ENCODE peak calls at places on chromosomes 16 and 17, in five cellular contexts. One of them, this sample, is unnamed.

GRCh38 chr16:19933740-19934139 is 49.1 kb upstream of the GPRC5B start:
- DNase-seq in stomach: no peak
- DNase-seq in breast epithelium: no peak
- DNase-seq in upper lobe of right lung: no peak
- DNase-seq in neural progenitor cell: no peak
- DNase-seq in this sample: no peak

GRCh38 chr17:75430159-75430748 is 24.8 kb upstream of the GRB2 start:
- DNase-seq in stomach: no peak
- DNase-seq in breast epithelium: no peak
- DNase-seq in upper lobe of right lung: no peak
- DNase-seq in neural progenitor cell: peak; percentile 87
- DNase-seq in this sample: peak; percentile 22

GRCh38 chr16:23847938-23848337 is 12.2 kb downstream of the PRKCB start:
- DNase-seq in stomach: no peak
- DNase-seq in breast epithelium: no peak
- DNase-seq in upper lobe of right lung: no peak
- DNase-seq in neural progenitor cell: no peak
- DNase-seq in this sample: no peak

GRCh38 chr17:59888145-59888750 is 4.5 kb downstream of the TUBD1 start:
- DNase-seq in stomach: no peak
- DNase-seq in breast epithelium: no peak
- DNase-seq in upper lobe of right lung: no peak
- DNase-seq in neural progenitor cell: no peak
- DNase-seq in this sample: no peak

GRCh38 chr17:33385713-33386112 is 92.6 kb upstream of the ASIC2 start:
- DNase-seq in stomach: no peak
- DNase-seq in breast epithelium: no peak
- DNase-seq in upper lobe of right lung: no peak
- DNase-seq in neural progenitor cell: no peak
- DNase-seq in this sample: no peak

GRCh38 chr16:14286381-14287230 is 215.5 kb downstream of the MRTFB start:
- DNase-seq in stomach: no peak
- DNase-seq in breast epithelium: no peak
- DNase-seq in upper lobe of right lung: peak; percentile 57
- DNase-seq in neural progenitor cell: peak; percentile 63
- DNase-seq in this sample: no peak

GRCh38 chr16:89112377-89113151 is 18.9 kb downstream of the ACSF3 start:
- DNase-seq in stomach: no peak
- DNase-seq in breast epithelium: no peak
- DNase-seq in upper lobe of right lung: peak; percentile 45
- DNase-seq in neural progenitor cell: no peak
- DNase-seq in this sample: no peak

GRCh38 chr16:58658796-58659211 is 25.8 kb downstream of the SLC38A7 start:
- DNase-seq in stomach: no peak
- DNase-seq in breast epithelium: no peak
- DNase-seq in upper lobe of right lung: no peak
- DNase-seq in neural progenitor cell: no peak
- DNase-seq in this sample: no peak

GRCh38 chr16:49051626-49052025 is 230.0 kb downstream of the CBLN1 start:
- DNase-seq in stomach: no peak
- DNase-seq in breast epithelium: no peak
- DNase-seq in upper lobe of right lung: no peak
- DNase-seq in neural progenitor cell: no peak
- DNase-seq in this sample: no peak

GRCh38 chr16:10112021-10112420 is 70.2 kb downstream of the GRIN2A start:
- DNase-seq in stomach: no peak
- DNase-seq in breast epithelium: no peak
- DNase-seq in upper lobe of right lung: no peak
- DNase-seq in neural progenitor cell: no peak
- DNase-seq in this sample: no peak

GRCh38 chr16:11547517-11547916 is 39.2 kb downstream of the LITAF start:
- DNase-seq in stomach: no peak
- DNase-seq in breast epithelium: peak; percentile 61
- DNase-seq in upper lobe of right lung: no peak
- DNase-seq in neural progenitor cell: no peak
- DNase-seq in this sample: no peak

GRCh38 chr16:84583995-84584394 is 33.9 kb downstream of the COTL1 start:
- DNase-seq in stomach: no peak
- DNase-seq in breast epithelium: no peak
- DNase-seq in upper lobe of right lung: no peak
- DNase-seq in neural progenitor cell: no peak
- DNase-seq in this sample: no peak

GRCh38 chr17:8949061-8949622 is 16.4 kb downstream of the PIK3R5 start:
- DNase-seq in stomach: no peak
- DNase-seq in breast epithelium: no peak
- DNase-seq in upper lobe of right lung: no peak
- DNase-seq in neural progenitor cell: no peak
- DNase-seq in this sample: no peak

GRCh38 chr17:1244606-1245012 is 25.6 kb upstream of the BHLHA9 start:
- DNase-seq in stomach: no peak
- DNase-seq in breast epithelium: no peak
- DNase-seq in upper lobe of right lung: no peak
- DNase-seq in neural progenitor cell: no peak
- DNase-seq in this sample: no peak

GRCh38 chr16:65786916-65787315 is 579.6 kb upstream of the CDH5 start:
- DNase-seq in stomach: no peak
- DNase-seq in breast epithelium: no peak
- DNase-seq in upper lobe of right lung: no peak
- DNase-seq in neural progenitor cell: no peak
- DNase-seq in this sample: no peak

GRCh38 chr16:77450790-77451487 is 16.1 kb upstream of the ADAMTS18 start:
- DNase-seq in stomach: no peak
- DNase-seq in breast epithelium: peak; percentile 26
- DNase-seq in upper lobe of right lung: no peak
- DNase-seq in neural progenitor cell: no peak
- DNase-seq in this sample: peak; percentile 30

GRCh38 chr17:4485676-4486646 is 12.7 kb upstream of the SPNS2 start:
- DNase-seq in stomach: no peak
- DNase-seq in breast epithelium: no peak
- DNase-seq in upper lobe of right lung: no peak
- DNase-seq in neural progenitor cell: no peak
- DNase-seq in this sample: no peak

DNA sequence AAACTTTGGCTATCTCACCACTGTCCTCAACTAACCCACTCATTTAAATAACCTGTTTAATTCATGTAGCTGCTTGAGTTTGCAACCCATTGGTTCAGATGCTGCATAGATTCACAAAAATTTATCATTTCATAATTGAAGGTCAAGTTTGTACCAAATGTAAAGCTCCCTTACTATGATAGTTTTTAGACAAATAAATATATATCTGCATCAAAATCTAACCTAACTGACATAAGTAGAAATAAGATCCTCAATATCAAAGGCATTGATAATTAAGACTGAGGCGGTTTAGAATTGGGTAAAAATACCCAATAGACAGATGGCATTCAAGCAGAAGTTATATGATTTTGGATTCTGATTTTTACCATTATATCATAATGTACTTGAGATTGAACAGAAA is 132.9 kb upstream of the NACA2 start:
- DNase-seq in stomach: no peak
- DNase-seq in breast epithelium: no peak
- DNase-seq in upper lobe of right lung: no peak
- DNase-seq in neural progenitor cell: no peak
- DNase-seq in this sample: no peak
- H3K27ac ChIP-seq in stomach: no peak overlapping the region
- H3K27ac ChIP-seq in breast epithelium: no peak overlapping the region
- H3K27ac ChIP-seq in upper lobe of right lung: no peak overlapping the region
- H3K27ac ChIP-seq in neural progenitor cell: no peak overlapping the region
- H3K27ac ChIP-seq in this sample: no peak overlapping the region

GRCh38 chr17:76498886-76499667 is 2.1 kb downstream of the RHBDF2 start:
- DNase-seq in stomach: no peak
- DNase-seq in breast epithelium: no peak
- DNase-seq in upper lobe of right lung: no peak
- DNase-seq in neural progenitor cell: no peak
- DNase-seq in this sample: peak; percentile 56
- H3K4me3 ChIP-seq in stomach: no peak overlapping the region
- H3K4me3 ChIP-seq in breast epithelium: peak overlapping the region; percentile 71
- H3K4me3 ChIP-seq in upper lobe of right lung: peak overlapping the region; percentile 82
- H3K4me3 ChIP-seq in neural progenitor cell: no peak overlapping the region
- H3K4me3 ChIP-seq in this sample: no peak overlapping the region

GRCh38 chr16:59881366-59881765 is 1147.2 kb upstream of the GOT2 start:
- DNase-seq in stomach: no peak
- DNase-seq in breast epithelium: no peak
- DNase-seq in upper lobe of right lung: no peak
- DNase-seq in neural progenitor cell: peak; percentile 7
- DNase-seq in this sample: no peak

GRCh38 chr16:59887856-59888255 is 1153.7 kb upstream of the GOT2 start:
- DNase-seq in stomach: no peak
- DNase-seq in breast epithelium: no peak
- DNase-seq in upper lobe of right lung: no peak
- DNase-seq in neural progenitor cell: no peak
- DNase-seq in this sample: no peak

GRCh38 chr16:59880626-59881025 is 1146.5 kb upstream of the GOT2 start:
- DNase-seq in stomach: no peak
- DNase-seq in breast epithelium: no peak
- DNase-seq in upper lobe of right lung: no peak
- DNase-seq in neural progenitor cell: no peak
- DNase-seq in this sample: no peak

GRCh38 chr16:59886021-59886420 is 1151.9 kb upstream of the GOT2 start:
- DNase-seq in stomach: no peak
- DNase-seq in breast epithelium: peak; percentile 58
- DNase-seq in upper lobe of right lung: no peak
- DNase-seq in neural progenitor cell: no peak
- DNase-seq in this sample: peak; percentile 33
- H3K9me3 ChIP-seq in stomach: no peaks in the 10 kb centered on the region
- H3K9me3 ChIP-seq in breast epithelium: peaks cover 7% of the 10 kb centered on the region
- H3K9me3 ChIP-seq in upper lobe of right lung: peaks cover 8% of the 10 kb centered on the region
- H3K9me3 ChIP-seq in neural progenitor cell: no peaks in the 10 kb centered on the region
- H3K9me3 ChIP-seq in this sample: no peaks in the 10 kb centered on the region

GRCh38 chr17:82491533-82491932 is 28.0 kb upstream of the FOXK2 start:
- DNase-seq in stomach: no peak
- DNase-seq in breast epithelium: no peak
- DNase-seq in upper lobe of right lung: no peak
- DNase-seq in neural progenitor cell: no peak
- DNase-seq in this sample: no peak

GRCh38 chr17:82491196-82491530 is 28.4 kb upstream of the FOXK2 start:
- DNase-seq in stomach: no peak
- DNase-seq in breast epithelium: no peak
- DNase-seq in upper lobe of right lung: no peak
- DNase-seq in neural progenitor cell: no peak
- DNase-seq in this sample: no peak

GRCh38 chr17:82494236-82495055 is 25.1 kb upstream of the FOXK2 start:
- DNase-seq in stomach: peak; percentile 88
- DNase-seq in breast epithelium: peak; percentile 81
- DNase-seq in upper lobe of right lung: peak; percentile 91
- DNase-seq in neural progenitor cell: peak; percentile 88
- DNase-seq in this sample: peak; percentile 91

GRCh38 chr17:82493517-82493840 is 26.1 kb upstream of the FOXK2 start:
- DNase-seq in stomach: no peak
- DNase-seq in breast epithelium: no peak
- DNase-seq in upper lobe of right lung: no peak
- DNase-seq in neural progenitor cell: no peak
- DNase-seq in this sample: no peak

GRCh38 chr17:82492647-82493516 is 26.6 kb upstream of the FOXK2 start:
- DNase-seq in stomach: no peak
- DNase-seq in breast epithelium: no peak
- DNase-seq in upper lobe of right lung: no peak
- DNase-seq in neural progenitor cell: no peak
- DNase-seq in this sample: no peak
- H3K27ac ChIP-seq in stomach: peak overlapping the region; percentile 28
- H3K27ac ChIP-seq in breast epithelium: no peak overlapping the region
- H3K27ac ChIP-seq in upper lobe of right lung: no peak overlapping the region
- H3K27ac ChIP-seq in neural progenitor cell: no peak overlapping the region
- H3K27ac ChIP-seq in this sample: no peak overlapping the region

GRCh38 chr17:77320046-77320445 is 179.3 kb downstream of the SEC14L1 start:
- DNase-seq in stomach: no peak
- DNase-seq in breast epithelium: no peak
- DNase-seq in upper lobe of right lung: peak; percentile 69
- DNase-seq in neural progenitor cell: no peak
- DNase-seq in this sample: no peak
- H3K4me3 ChIP-seq in stomach: peak overlapping the region; percentile 38
- H3K4me3 ChIP-seq in breast epithelium: peak overlapping the region; percentile 53
- H3K4me3 ChIP-seq in upper lobe of right lung: peak overlapping the region; percentile 54
- H3K4me3 ChIP-seq in neural progenitor cell: no peak overlapping the region
- H3K4me3 ChIP-seq in this sample: no peak overlapping the region

GRCh38 chr16:3289998-3290673 is 6.8 kb downstream of the ZNF263 start:
- DNase-seq in stomach: no peak
- DNase-seq in breast epithelium: no peak
- DNase-seq in upper lobe of right lung: no peak
- DNase-seq in neural progenitor cell: no peak
- DNase-seq in this sample: no peak

GRCh38 chr16:3295783-3296182 is 9.4 kb downstream of the TIGD7 start:
- DNase-seq in stomach: no peak
- DNase-seq in breast epithelium: no peak
- DNase-seq in upper lobe of right lung: no peak
- DNase-seq in neural progenitor cell: no peak
- DNase-seq in this sample: no peak

GRCh38 chr16:3295209-3295608 is 10.0 kb downstream of the TIGD7 start:
- DNase-seq in stomach: no peak
- DNase-seq in breast epithelium: no peak
- DNase-seq in upper lobe of right lung: no peak
- DNase-seq in neural progenitor cell: no peak
- DNase-seq in this sample: no peak

GRCh38 chr16:3292604-3293003 is 9.3 kb downstream of the ZNF263 start:
- DNase-seq in stomach: no peak
- DNase-seq in breast epithelium: no peak
- DNase-seq in upper lobe of right lung: no peak
- DNase-seq in neural progenitor cell: no peak
- DNase-seq in this sample: no peak
- H3K9me3 ChIP-seq in stomach: peaks cover 100% of the 10 kb centered on the region
- H3K9me3 ChIP-seq in breast epithelium: peaks cover 100% of the 10 kb centered on the region
- H3K9me3 ChIP-seq in upper lobe of right lung: peaks cover 76% of the 10 kb centered on the region
- H3K9me3 ChIP-seq in neural progenitor cell: peaks cover 34% of the 10 kb centered on the region
- H3K9me3 ChIP-seq in this sample: no peaks in the 10 kb centered on the region

GRCh38 chr17:50026901-50027638 is 28.8 kb upstream of the ITGA3 start:
- DNase-seq in stomach: peak; percentile 90
- DNase-seq in breast epithelium: peak; percentile 81
- DNase-seq in upper lobe of right lung: peak; percentile 92
- DNase-seq in neural progenitor cell: peak; percentile 76
- DNase-seq in this sample: peak; percentile 89

GRCh38 chr17:50026046-50026675 is 29.7 kb upstream of the ITGA3 start:
- DNase-seq in stomach: no peak
- DNase-seq in breast epithelium: no peak
- DNase-seq in upper lobe of right lung: no peak
- DNase-seq in neural progenitor cell: no peak
- DNase-seq in this sample: no peak

GRCh38 chr17:50028207-50029120 is 27.4 kb upstream of the ITGA3 start:
- DNase-seq in stomach: no peak
- DNase-seq in breast epithelium: peak; percentile 90
- DNase-seq in upper lobe of right lung: peak; percentile 79
- DNase-seq in neural progenitor cell: peak; percentile 78
- DNase-seq in this sample: no peak

GRCh38 chr17:50027639-50028206 is 28.2 kb upstream of the ITGA3 start:
- DNase-seq in stomach: peak; percentile 66
- DNase-seq in breast epithelium: peak; percentile 71
- DNase-seq in upper lobe of right lung: peak; percentile 80
- DNase-seq in neural progenitor cell: no peak
- DNase-seq in this sample: peak; percentile 34

DNA sequence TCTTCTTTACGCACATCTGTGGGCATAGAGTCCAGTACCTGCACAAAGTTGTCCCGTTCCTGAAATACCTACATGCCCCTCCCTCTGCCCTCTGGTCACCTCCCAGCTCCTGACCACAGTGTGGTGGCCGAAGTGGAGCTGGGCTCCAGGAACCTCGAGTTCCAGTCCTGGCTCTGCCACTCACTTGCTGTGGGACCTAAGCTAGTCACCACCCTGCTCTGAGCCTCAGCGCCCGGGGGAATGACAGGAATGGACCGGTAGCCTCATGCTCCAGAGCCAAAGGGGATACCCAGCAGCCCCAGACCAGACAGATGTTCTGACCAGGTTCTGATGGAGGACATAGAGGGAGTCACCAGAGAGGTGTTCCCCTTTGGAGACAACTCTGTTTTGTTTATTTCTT is 26.7 kb upstream of the ITGA3 start:
- DNase-seq in stomach: no peak
- DNase-seq in breast epithelium: no peak
- DNase-seq in upper lobe of right lung: no peak
- DNase-seq in neural progenitor cell: no peak
- DNase-seq in this sample: no peak
- H3K27ac ChIP-seq in stomach: no peak overlapping the region
- H3K27ac ChIP-seq in breast epithelium: no peak overlapping the region
- H3K27ac ChIP-seq in upper lobe of right lung: no peak overlapping the region
- H3K27ac ChIP-seq in neural progenitor cell: no peak overlapping the region
- H3K27ac ChIP-seq in this sample: no peak overlapping the region

This sample was measured in body of pancreas.